ENCODE peak calls at places on chromosomes 6 and 20, in seven cellular contexts. B is HepG2, P is GM12878, Y is sigmoid colon, S is stomach, T is tibial nerve, E is H1. W is an unnamed sample.

GRCh38 chr20:46735436-46735835 is 26.0 kb downstream of the SLC2A10 start:
- DNase-seq in B (no peak), P (no peak), Y (no peak), S (no peak), T (no peak), E (no peak), W (no peak)

GRCh38 chr6:118894425-118895240 is 681 bp downstream of the ASF1A start:
- DNase-seq in B (peak; percentile 10), P (no peak), Y (peak; percentile 79), S (peak; percentile 65), T (peak; percentile 26), E (peak; percentile 74), W (no peak)

GRCh38 chr6:74170118-74170517 is 474.1 kb downstream of the CD109 start:
- DNase-seq in B (no peak), P (no peak), Y (no peak), S (no peak), T (no peak), E (no peak), W (no peak)

GRCh38 chr20:25275813-25276532 is 28.1 kb downstream of the PYGB start:
- DNase-seq in B (no peak), P (no peak), Y (peak; percentile 62), S (peak; percentile 20), T (no peak), E (peak; percentile 42), W (no peak)

GRCh38 chr20:37651932-37652331 is 41.9 kb upstream of the CTNNBL1 start:
- DNase-seq in B (peak; percentile 51), P (no peak), Y (no peak), S (peak; percentile 71), T (no peak), E (peak; percentile 65), W (no peak)

GRCh38 chr6:3124667-3125066 is 6.2 kb downstream of the BPHL start:
- DNase-seq in B (no peak), P (no peak), Y (no peak), S (no peak), T (no peak), E (no peak), W (no peak)

GRCh38 chr20:61253264-61253639 is 1.2 kb downstream of the CDH4 start:
- DNase-seq in B (no peak), P (no peak), Y (no peak), S (no peak), T (no peak), E (peak; percentile 65), W (no peak)

GRCh38 chr6:3915076-3915791 is 66.1 kb downstream of the FAM50B start:
- DNase-seq in B (no peak), P (peak; percentile 24), Y (no peak), S (no peak), T (no peak), E (peak; percentile 19), W (no peak)

GRCh38 chr20:2558581-2559301 is 22.4 kb downstream of the TMC2 start:
- DNase-seq in B (no peak), P (no peak), Y (no peak), S (no peak), T (no peak), E (peak; percentile 61), W (no peak)

GRCh38 chr20:36579996-36580545 is 6.7 kb downstream of the TGIF2 start:
- DNase-seq in B (no peak), P (no peak), Y (no peak), S (no peak), T (no peak), E (no peak), W (no peak)

GRCh38 chr6:159654483-159655098 is 38.5 kb downstream of the SOD2 start:
- DNase-seq in B (peak; percentile 65), P (peak; percentile 12), Y (no peak), S (no peak), T (no peak), E (no peak), W (no peak)

GRCh38 chr6:87832025-87832825 is 130.2 kb upstream of the AKIRIN2 start:
- DNase-seq in B (no peak), P (peak; percentile 51), Y (no peak), S (no peak), T (no peak), E (no peak), W (no peak)

GRCh38 chr20:64244870-64245603 is 10.5 kb upstream of the PCMTD2 start:
- DNase-seq in B (no peak), P (no peak), Y (no peak), S (peak; percentile 9), T (no peak), E (no peak), W (no peak)

GRCh38 chr6:1388927-1389790 is at the start of gene FOXF2:
- DNase-seq in B (no peak), P (no peak), Y (peak; percentile 85), S (no peak), T (no peak), E (peak; percentile 75), W (no peak)

GRCh38 chr6:18155864-18156396 is 708 bp downstream of the KDM1B start:
- DNase-seq in B (peak; percentile 85), P (peak; percentile 55), Y (peak; percentile 78), S (peak; percentile 82), T (peak; percentile 24), E (peak; percentile 80), W (peak; percentile 93)

GRCh38 chr6:167150815-167151557 is 6.8 kb downstream of the GPR31 start:
- DNase-seq in B (no peak), P (peak; percentile 86), Y (no peak), S (no peak), T (no peak), E (no peak), W (no peak)

GRCh38 chr6:90397047-90397446 is 100.4 kb upstream of the BACH2 start:
- DNase-seq in B (no peak), P (no peak), Y (no peak), S (no peak), T (no peak), E (no peak), W (no peak)

DNA sequence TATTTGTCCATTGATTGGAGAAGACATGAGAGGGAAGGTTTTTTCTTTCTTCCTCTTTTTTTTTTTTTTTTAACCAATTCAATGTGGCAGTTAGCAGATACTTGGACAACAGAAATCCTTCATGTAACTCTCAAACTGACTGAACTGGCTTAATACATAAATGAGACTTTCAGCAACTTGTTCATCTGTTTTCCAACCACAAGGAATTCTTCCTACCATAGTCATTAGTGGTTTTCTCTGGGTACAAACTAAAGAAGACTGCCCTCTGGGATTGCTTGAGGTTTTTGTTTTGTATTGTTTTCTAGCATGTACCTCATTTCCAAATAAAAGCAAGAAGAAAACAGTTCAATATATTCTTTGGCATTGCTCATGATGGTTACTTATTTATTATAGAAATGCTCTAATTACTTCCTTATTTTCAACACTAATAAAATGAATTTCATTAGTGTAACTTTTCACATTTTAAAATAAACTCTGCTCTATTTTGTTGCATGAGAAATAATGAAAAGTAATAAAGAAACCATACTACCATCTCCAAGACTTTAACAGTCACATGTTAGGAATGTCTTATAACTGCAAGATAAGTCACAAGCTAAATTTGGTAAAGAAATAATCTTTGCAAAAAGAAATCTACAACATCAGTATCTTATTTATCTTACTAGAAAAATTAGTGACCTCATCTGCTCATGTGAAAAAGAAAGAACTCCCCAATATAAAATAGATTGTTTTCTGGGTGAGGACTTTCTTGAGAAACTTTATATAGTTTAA is 52.0 kb downstream of the ME1 start:
- DNase-seq in B (no peak), P (no peak), Y (no peak), S (no peak), T (no peak), E (no peak), W (no peak)
- TF ChIP-seq CTCF in B (no peak), P (no peak), Y (no peak), S (no peak), T (no peak), E (no peak), W (no peak)

DNA sequence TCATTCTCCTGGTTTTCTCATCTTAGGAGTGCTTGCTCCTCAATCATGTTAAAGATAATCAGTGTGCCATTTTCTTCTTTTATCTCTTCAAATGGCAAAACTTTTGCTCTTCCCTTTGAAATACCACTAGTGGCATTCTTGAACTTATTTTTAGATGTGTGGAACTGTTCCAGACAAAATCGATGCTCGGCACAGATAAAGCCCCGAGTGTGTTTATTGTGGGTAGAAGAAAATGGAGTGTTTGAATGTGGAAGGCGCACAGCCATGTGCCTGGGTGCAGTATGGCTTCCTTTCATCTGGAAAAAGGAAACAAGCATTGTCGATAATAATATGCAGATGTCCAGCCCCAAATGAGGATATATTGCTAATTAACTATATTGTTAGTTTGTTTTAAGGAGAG is 42.4 kb downstream of the ISM1 start:
- DNase-seq in B (no peak), P (no peak), Y (no peak), S (no peak), T (no peak), E (no peak), W (no peak)
- TF ChIP-seq EP300 in B (no peak), P (no peak), Y (no peak), S (no peak), T (no peak), E (no peak), W (no peak)

DNA sequence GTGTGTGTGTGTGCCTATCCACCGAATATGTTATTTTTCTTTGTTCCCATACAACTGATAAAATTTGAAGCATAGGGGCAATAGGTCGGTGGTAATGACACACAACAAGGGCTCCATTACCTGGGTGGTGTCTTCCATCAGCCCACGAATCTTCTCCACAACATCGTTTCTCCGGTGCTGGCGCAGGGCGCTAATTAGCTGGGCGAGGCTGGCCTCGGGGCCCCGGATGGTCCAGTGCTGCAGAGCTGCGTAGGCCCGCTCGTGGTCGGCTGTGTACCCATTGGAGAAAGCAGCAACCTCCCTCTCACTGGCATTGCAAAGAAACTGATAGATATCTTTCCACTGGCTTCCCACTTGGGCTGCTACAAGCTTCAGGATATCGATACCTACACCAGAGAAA is 56.6 kb downstream of the TNFRSF21 start:
- DNase-seq in B (no peak), P (no peak), Y (no peak), S (no peak), T (no peak), E (no peak), W (no peak)
- TF ChIP-seq CTCF in B (no peak), P (no peak), Y (no peak), S (no peak), T (no peak), E (no peak), W (no peak)

GRCh38 chr6:134446228-134446848 is 128.4 kb upstream of the SGK1 start:
- DNase-seq in B (no peak), P (no peak), Y (no peak), S (no peak), T (no peak), E (no peak), W (no peak)
- TF ChIP-seq EP300 in B (no peak), P (no peak), Y (no peak), S (no peak), T (no peak), E (no peak), W (no peak)

DNA sequence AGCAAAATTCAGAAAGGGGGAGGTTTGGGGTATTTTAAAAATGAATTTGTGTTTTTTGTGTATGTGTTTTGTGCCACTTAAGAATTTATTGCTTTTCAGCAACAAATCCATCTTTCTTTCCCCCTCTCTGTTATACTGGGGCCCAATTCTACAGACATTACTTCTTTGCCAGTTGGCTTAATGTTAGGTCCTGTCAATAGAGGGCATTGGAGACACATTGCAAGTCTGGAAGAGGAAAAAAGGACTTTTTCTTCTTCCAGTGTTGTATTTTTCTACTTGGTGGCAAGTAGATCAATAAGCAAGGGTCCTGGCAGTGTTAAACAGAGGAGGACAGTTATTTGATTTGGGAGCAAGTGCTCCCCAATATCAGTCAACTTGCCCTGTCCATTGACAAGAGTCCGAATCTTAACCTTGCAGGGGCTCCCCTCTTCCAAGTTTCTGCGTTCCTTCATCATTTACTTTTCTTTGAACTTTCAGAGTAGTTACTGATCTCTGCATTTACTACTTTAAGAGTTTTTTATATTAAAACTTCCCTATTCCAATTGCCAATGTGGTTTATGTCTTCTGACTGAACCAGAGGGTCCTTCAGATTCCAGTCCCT is 23.4 kb downstream of the SCML4 start:
- DNase-seq in B (peak; percentile 19), P (no peak), Y (no peak), S (no peak), T (no peak), E (peak; percentile 33), W (no peak)
- TF ChIP-seq CTCF in B (peak; percentile 72), P (peak; percentile 34), Y (no peak), S (no peak), T (no peak), E (peak; percentile 55), W (no peak)

W was measured in esophagus muscularis mucosa.